ENCODE peak calls at places on chromosomes 12 and 14, in seven cellular contexts. G, L, F, Y, V, J and M are unnamed samples.

GRCh38 chr12:51390457-51391046 is 654 bp downstream of the GALNT6 start:
- DNase-seq in G (no peak), L (peak), F (peak), Y (no peak), V (no peak), J (no peak), M (no peak)

GRCh38 chr12:124916370-124917134 is 2.1 kb upstream of the UBC start:
- DNase-seq in G (no peak), L (peak), F (peak), Y (no peak), V (peak), J (no peak), M (no peak)

GRCh38 chr12:112977641-112978040 is 678 bp upstream of the OAS2 start:
- DNase-seq in G (no peak), L (no peak), F (peak), Y (no peak), V (no peak), J (no peak), M (no peak)

GRCh38 chr14:79395061-79395460 is 816.2 kb downstream of the DIO2 start:
- DNase-seq in G (no peak), L (no peak), F (no peak), Y (no peak), V (no peak), J (no peak), M (no peak)

GRCh38 chr14:98808494-98809407 is 463.2 kb downstream of the BCL11B start:
- DNase-seq in G (no peak), L (no peak), F (no peak), Y (no peak), V (no peak), J (no peak), M (no peak)

GRCh38 chr12:49877066-49877465 is 26.6 kb downstream of the FAIM2 start:
- DNase-seq in G (no peak), L (no peak), F (peak), Y (no peak), V (no peak), J (no peak), M (no peak)

GRCh38 chr14:67503331-67503730 is 14.8 kb upstream of the TMEM229B start:
- DNase-seq in G (no peak), L (no peak), F (peak), Y (no peak), V (no peak), J (no peak), M (no peak)

GRCh38 chr12:12387521-12387920 is 30.6 kb downstream of the BORCS5 start:
- DNase-seq in G (no peak), L (no peak), F (no peak), Y (no peak), V (peak), J (no peak), M (no peak)

GRCh38 chr14:69712637-69713088 is 54.3 kb upstream of the SRSF5 start:
- DNase-seq in G (peak), L (no peak), F (peak), Y (no peak), V (peak), J (no peak), M (no peak)

GRCh38 chr12:2844786-2845185 is 10.0 kb upstream of the NRIP2 start:
- DNase-seq in G (no peak), L (no peak), F (peak), Y (no peak), V (no peak), J (no peak), M (no peak)

GRCh38 chr12:106301611-106302321 is 767 bp upstream of the TCP11L2 start:
- DNase-seq in G (peak), L (peak), F (peak), Y (peak), V (peak), J (peak), M (peak)

GRCh38 chr12:51922762-51923505 is 15.6 kb downstream of the ACVRL1 start:
- DNase-seq in G (no peak), L (peak), F (peak), Y (no peak), V (no peak), J (no peak), M (no peak)

GRCh38 chr12:119835068-119835467 is 42.1 kb downstream of the CIT start:
- DNase-seq in G (no peak), L (no peak), F (no peak), Y (no peak), V (peak), J (no peak), M (no peak)

GRCh38 chr14:53670701-53671100 is 285.9 kb downstream of the BMP4 start:
- DNase-seq in G (no peak), L (no peak), F (no peak), Y (no peak), V (no peak), J (no peak), M (no peak)

GRCh38 chr12:113247123-113248045 is 26.1 kb downstream of the TPCN1 start:
- DNase-seq in G (no peak), L (no peak), F (peak), Y (no peak), V (peak), J (no peak), M (no peak)

GRCh38 chr12:92769124-92769901 is 66.5 kb downstream of the PLEKHG7 start:
- DNase-seq in G (no peak), L (peak), F (no peak), Y (peak), V (no peak), J (no peak), M (no peak)

GRCh38 chr14:93734086-93734822 is 54.0 kb downstream of the PRIMA1 start:
- DNase-seq in G (no peak), L (no peak), F (no peak), Y (no peak), V (no peak), J (no peak), M (no peak)